ENCODE peak calls at places on chromosome 2, in nine cellular contexts. L is activated T-cell treated with anti-CD3 and anti-CD28 coated beads, Interleukin-2, amount 50 U/mL, for 48 hours; Y is stimulated activated CD8-positive, alpha-beta memory T cell treated with anti-CD3 and anti-CD28 coated beads, Interleukin-4, amount 100 ng/mL, for 1 hour; J is HT1080; S is B cell; H is NCI-H1417; C is KG1; U is astrocyte of the spinal cord; T is hypothalamus. Q is an unnamed sample.

GRCh38 chr2:113986886-113987285 is 97.0 kb downstream of the ACTR3 start:
- DNase-seq in U (no peak), Y (no peak), L (no peak), H (no peak), S (no peak), T (no peak), C (no peak), J (no peak), Q (peak)

GRCh38 chr2:151306621-151307020 is 17.2 kb upstream of the NMI start:
- DNase-seq in L (no peak), T (no peak), Y (no peak), U (peak), C (no peak), H (no peak), S (no peak), J (peak), Q (peak)

GRCh38 chr2:108570416-108570815 is 36.1 kb downstream of the LIMS1 start:
- DNase-seq in C (no peak), U (peak), H (no peak), Y (no peak), T (no peak), J (peak), L (no peak), S (no peak), Q (peak)

GRCh38 chr2:172931256-172931894 is 144.3 kb upstream of the MAP3K20 start:
- DNase-seq in S (no peak), L (no peak), J (peak), U (peak), C (no peak), H (no peak), T (no peak), Y (no peak), Q (peak)

GRCh38 chr2:176115883-176116813 is at the start of gene HOXD10:
- DNase-seq in S (no peak), H (no peak), U (no peak), C (no peak), Y (no peak), T (no peak), L (no peak), J (no peak), Q (no peak)

GRCh38 chr2:26670171-26670570 is 22.4 kb upstream of the KCNK3 start:
- DNase-seq in Y (no peak), H (no peak), J (peak), C (no peak), T (no peak), S (no peak), U (no peak), L (no peak), Q (peak)

GRCh38 chr2:136492901-136493300 is 272.4 kb upstream of the THSD7B start:
- DNase-seq in J (no peak), T (no peak), C (no peak), S (no peak), U (no peak), Y (no peak), L (no peak), H (no peak), Q (no peak)

GRCh38 chr2:43818761-43819160 is 19.9 kb downstream of the ABCG5 start:
- DNase-seq in H (no peak), L (peak), S (no peak), U (peak), C (no peak), T (no peak), J (peak), Y (no peak), Q (peak)

GRCh38 chr2:188475945-188476344 is 184.3 kb downstream of the GULP1 start:
- DNase-seq in L (no peak), C (no peak), U (peak), T (no peak), Y (no peak), S (no peak), H (no peak), J (peak), Q (peak)

GRCh38 chr2:39408351-39409136 is 28.5 kb downstream of the MAP4K3 start:
- DNase-seq in H (no peak), S (no peak), Y (no peak), L (no peak), C (no peak), U (no peak), J (no peak), T (no peak), Q (peak)

GRCh38 chr2:202066850-202067249 is 6.2 kb upstream of the KIAA2012 start:
- DNase-seq in H (no peak), T (no peak), J (no peak), C (no peak), S (no peak), U (no peak), L (no peak), Y (no peak), Q (no peak)

GRCh38 chr2:190272457-190272842 is 47.2 kb downstream of the HIBCH start:
- DNase-seq in U (no peak), J (no peak), H (no peak), T (no peak), L (no peak), Y (no peak), S (no peak), C (no peak), Q (no peak)

GRCh38 chr2:85751300-85751575 is 2.6 kb upstream of the ATOH8 start:
- DNase-seq in C (no peak), Y (no peak), L (no peak), U (no peak), S (no peak), J (no peak), T (no peak), H (no peak), Q (no peak)

GRCh38 chr2:9712263-9712662 is 81.5 kb upstream of the YWHAQ start:
- DNase-seq in U (no peak), Y (no peak), L (peak), T (no peak), H (no peak), J (no peak), C (no peak), S (peak), Q (no peak)

GRCh38 chr2:43083710-43084698 is 142.4 kb downstream of the ZFP36L2 start:
- DNase-seq in C (no peak), J (peak), Y (no peak), T (peak), H (no peak), S (no peak), U (peak), L (no peak), Q (peak)

GRCh38 chr2:232986155-232986554 is 26.9 kb downstream of the NGEF start:
- DNase-seq in H (no peak), J (no peak), Y (no peak), T (no peak), C (no peak), L (no peak), S (no peak), U (no peak), Q (no peak)

GRCh38 chr2:240013343-240013742 is 11.8 kb downstream of the NDUFA10 start:
- DNase-seq in U (peak), T (no peak), Y (no peak), J (peak), L (no peak), H (no peak), S (no peak), C (no peak), Q (peak)

Q was measured in amniotic epithelial cell.